ENCODE peak calls at places on chromosomes 6 and 20, in six cellular contexts. V, B, J, G, Y and Q are unnamed samples.

GRCh38 chr6:18329781-18330180 is 57.4 kb upstream of the RNF144B start:
- DNase-seq in V (no peak), B (no peak), J (no peak), G (no peak), Y (no peak), Q (no peak)

GRCh38 chr20:11012975-11013374 is 339.2 kb upstream of the JAG1 start:
- DNase-seq in V (peak), B (no peak), J (no peak), G (no peak), Y (no peak), Q (no peak)

GRCh38 chr6:9494864-9495263 is 920.0 kb downstream of the TFAP2A start:
- DNase-seq in V (peak), B (no peak), J (no peak), G (no peak), Y (peak), Q (no peak)

GRCh38 chr20:14673164-14673563 is 335.8 kb upstream of the FLRT3 start:
- DNase-seq in V (no peak), B (no peak), J (no peak), G (no peak), Y (no peak), Q (no peak)

GRCh38 chr6:132190097-132190814 is 211.0 kb downstream of the MOXD1 start:
- DNase-seq in V (peak), B (no peak), J (no peak), G (no peak), Y (no peak), Q (no peak)

GRCh38 chr6:72748759-72749158 is 126.9 kb downstream of the KCNQ5 start:
- DNase-seq in V (peak), B (no peak), J (no peak), G (no peak), Y (peak), Q (no peak)

GRCh38 chr20:62489186-62489939 is 13.6 kb upstream of the GATA5 start:
- DNase-seq in V (no peak), B (no peak), J (no peak), G (no peak), Y (no peak), Q (no peak)

GRCh38 chr6:79946242-79946641 is 1.1 kb downstream of the ELOVL4 start:
- DNase-seq in V (peak), B (no peak), J (no peak), G (no peak), Y (no peak), Q (peak)

GRCh38 chr6:95286874-95287273 is 290.5 kb upstream of the MANEA start:
- DNase-seq in V (no peak), B (no peak), J (no peak), G (no peak), Y (no peak), Q (no peak)

GRCh38 chr20:48282591-48283228 is 497.4 kb upstream of the SULF2 start:
- DNase-seq in V (no peak), B (no peak), J (no peak), G (no peak), Y (no peak), Q (no peak)

GRCh38 chr20:14979472-14979986 is 642.1 kb upstream of the FLRT3 start:
- DNase-seq in V (no peak), B (no peak), J (no peak), G (no peak), Y (no peak), Q (no peak)

GRCh38 chr6:69719602-69720193 is 77.1 kb downstream of the LMBRD1 start:
- DNase-seq in V (peak), B (no peak), J (no peak), G (no peak), Y (no peak), Q (no peak)

GRCh38 chr6:1313755-1314503 is 2.0 kb downstream of the FOXQ1 start:
- DNase-seq in V (no peak), B (no peak), J (no peak), G (peak), Y (no peak), Q (peak)

GRCh38 chr6:107708435-107708834 is 115.7 kb downstream of the SCML4 start:
- DNase-seq in V (no peak), B (no peak), J (no peak), G (no peak), Y (no peak), Q (no peak)

GRCh38 chr20:19423892-19424620 is 211.6 kb downstream of the SLC24A3 start:
- DNase-seq in V (no peak), B (no peak), J (no peak), G (no peak), Y (no peak), Q (no peak)

GRCh38 chr6:52667572-52667971 is 3.3 kb upstream of the TMEM14A start:
- DNase-seq in V (no peak), B (no peak), J (no peak), G (no peak), Y (no peak), Q (no peak)

GRCh38 chr6:109076421-109076820 is 18.2 kb downstream of the SESN1 start:
- DNase-seq in V (no peak), B (no peak), J (no peak), G (no peak), Y (no peak), Q (no peak)

GRCh38 chr6:32623693-32624092 is 13.5 kb upstream of the HLA-DQA1 start:
- DNase-seq in V (no peak), B (no peak), J (no peak), G (no peak), Y (no peak), Q (no peak)

GRCh38 chr6:27136978-27137814 is 110.3 kb upstream of the PRSS16 start:
- DNase-seq in V (no peak), B (no peak), J (no peak), G (no peak), Y (no peak), Q (no peak)

GRCh38 chr6:27138398-27138797 is 109.1 kb upstream of the PRSS16 start:
- DNase-seq in V (no peak), B (no peak), J (no peak), G (no peak), Y (no peak), Q (no peak)

GRCh38 chr6:27139753-27140522 is 107.6 kb upstream of the PRSS16 start:
- DNase-seq in V (peak), B (no peak), J (no peak), G (no peak), Y (no peak), Q (no peak)

GRCh38 chr6:27141013-27141412 is 106.5 kb upstream of the PRSS16 start:
- DNase-seq in V (no peak), B (no peak), J (no peak), G (no peak), Y (no peak), Q (no peak)

DNA sequence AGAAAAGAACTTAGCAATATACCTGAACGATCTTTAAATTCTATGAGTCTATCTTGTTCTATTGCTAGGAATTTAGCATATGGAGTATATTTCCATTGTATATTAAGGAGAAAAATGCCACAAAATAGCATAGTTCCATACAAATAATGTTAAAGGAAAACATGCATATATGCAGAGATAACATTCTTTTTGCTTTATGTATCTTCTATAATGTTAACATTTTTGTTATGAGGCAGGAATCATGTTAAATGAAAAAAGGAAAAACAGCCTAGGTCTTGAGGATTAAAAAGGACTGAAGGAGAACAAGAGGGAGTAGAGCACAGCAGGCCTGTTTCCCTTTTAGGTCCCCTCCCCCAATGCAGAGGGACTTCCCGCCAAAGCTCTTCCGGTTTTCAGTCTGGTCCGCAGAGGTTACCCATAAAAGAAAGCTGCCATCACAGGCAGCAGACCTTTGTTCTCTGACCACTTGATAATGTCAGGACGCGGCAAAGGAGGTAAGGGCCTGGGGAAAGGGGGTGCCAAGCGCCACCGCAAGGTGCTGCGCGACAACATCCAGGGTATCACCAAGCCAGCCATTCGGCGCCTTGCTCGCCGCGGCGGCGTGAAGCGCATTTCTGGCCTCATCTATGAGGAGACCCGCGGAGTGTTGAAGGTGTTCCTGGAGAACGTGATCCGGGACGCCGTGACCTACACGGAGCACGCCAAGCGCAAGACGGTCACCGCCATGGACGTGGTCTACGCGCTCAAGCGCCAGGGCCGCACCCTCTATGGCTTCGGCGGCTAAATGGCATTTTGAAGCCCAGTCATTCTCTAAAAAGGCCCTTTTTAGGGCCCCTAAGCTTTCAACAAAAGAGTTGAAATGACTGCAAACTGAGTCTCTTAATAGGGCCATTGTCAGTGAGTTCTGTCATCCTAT is 108.4 kb upstream of the PRSS16 start:
- DNase-seq in V (peak), B (no peak), J (no peak), G (peak), Y (no peak), Q (peak)
- TF ChIP-seq CTCF in V (no peak), B (no peak), J (peak), G (no peak), Y (no peak), Q (no peak)

GRCh38 chr6:31493875-31494694 is 3.9 kb upstream of the MICB start:
- DNase-seq in V (peak), B (peak), J (no peak), G (peak), Y (no peak), Q (peak)

GRCh38 chr6:31495580-31495979 is 2.4 kb upstream of the MICB start:
- DNase-seq in V (peak), B (no peak), J (no peak), G (no peak), Y (no peak), Q (no peak)

GRCh38 chr6:31498748-31499147 is 803 bp downstream of the MICB start:
- DNase-seq in V (no peak), B (no peak), J (no peak), G (no peak), Y (no peak), Q (no peak)

GRCh38 chr6:31497595-31498476 is at the start of gene MICB:
- DNase-seq in V (peak), B (peak), J (no peak), G (peak), Y (peak), Q (peak)
- TF ChIP-seq CTCF in V (no peak), B (no peak), J (peak), G (no peak), Y (no peak), Q (no peak)

GRCh38 chr20:37081717-37082289 is 14.0 kb downstream of the RBL1 start:
- DNase-seq in V (no peak), B (no peak), J (no peak), G (no peak), Y (no peak), Q (no peak)
- TF ChIP-seq CTCF in V (peak), B (no peak), J (peak), G (no peak), Y (peak), Q (peak)

DNA sequence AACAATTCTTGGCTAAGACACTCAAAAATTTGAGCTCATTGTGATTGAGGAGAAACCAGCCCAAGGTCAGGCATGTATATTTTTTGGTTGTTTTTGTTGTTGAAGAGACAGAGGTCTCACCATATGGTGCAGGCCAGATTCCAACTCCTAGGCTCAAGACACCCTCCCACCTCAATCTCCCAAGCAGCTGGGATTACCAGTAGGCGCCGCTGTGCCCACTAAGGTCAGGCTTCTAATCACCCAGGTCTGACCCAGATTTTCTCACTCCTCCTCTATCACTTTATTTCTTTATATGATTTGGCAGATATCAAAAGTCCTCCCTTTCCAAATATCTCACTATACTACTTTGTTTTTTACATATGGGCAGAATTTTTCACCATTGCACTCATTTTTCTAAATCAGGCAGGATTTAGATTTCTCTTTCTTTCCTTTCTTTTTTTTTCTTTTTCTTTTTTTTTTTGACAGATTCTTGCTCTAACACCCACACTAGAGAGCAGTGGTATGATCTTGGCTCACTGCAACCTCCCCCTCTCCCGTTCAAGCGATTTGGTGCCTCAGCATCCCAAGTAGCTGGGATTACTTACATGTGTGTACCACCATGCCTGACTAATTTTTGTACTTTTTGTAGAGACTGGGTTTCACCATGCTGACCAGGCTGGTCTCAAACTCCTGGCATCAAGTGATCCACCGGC is 1.7 kb upstream of the C6orf141 start:
- DNase-seq in V (no peak), B (no peak), J (no peak), G (no peak), Y (no peak), Q (peak)
- TF ChIP-seq CTCF in V (no peak), B (no peak), J (no peak), G (no peak), Y (no peak), Q (peak)

GRCh38 chr6:157644043-157644810 is 178.8 kb upstream of the SNX9 start:
- DNase-seq in V (no peak), B (peak), J (no peak), G (no peak), Y (no peak), Q (no peak)
- TF ChIP-seq CTCF in V (peak), B (peak), J (peak), G (no peak), Y (peak), Q (peak)

GRCh38 chr20:4999788-5000187 is 1.5 kb downstream of the SLC23A2 start:
- DNase-seq in V (no peak), B (no peak), J (no peak), G (no peak), Y (no peak), Q (no peak)

GRCh38 chr20:5003626-5004025 is 2.3 kb upstream of the SLC23A2 start:
- DNase-seq in V (no peak), B (no peak), J (no peak), G (no peak), Y (no peak), Q (no peak)

GRCh38 chr20:5001174-5002076 is at the start of gene SLC23A2:
- DNase-seq in V (no peak), B (peak), J (no peak), G (peak), Y (no peak), Q (peak)

GRCh38 chr20:5000263-5001173 is 792 bp downstream of the SLC23A2 start:
- DNase-seq in V (no peak), B (peak), J (no peak), G (peak), Y (no peak), Q (peak)

DNA sequence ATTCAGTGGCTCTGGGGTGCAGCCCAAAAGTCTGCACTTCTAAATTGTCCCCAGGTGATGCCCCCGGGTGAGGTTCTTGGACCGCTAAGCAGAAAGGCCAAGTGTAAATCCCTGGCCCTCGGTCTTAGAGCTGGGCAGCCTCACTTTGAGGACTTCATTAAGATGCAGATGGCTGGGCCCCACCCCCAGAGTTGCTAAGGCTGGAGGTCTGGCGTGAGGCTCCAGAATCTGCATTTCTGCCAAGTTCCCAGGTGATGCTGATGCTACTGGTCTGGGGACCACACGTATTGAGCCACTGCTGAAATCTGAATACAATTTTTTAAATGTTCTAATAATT is 735 bp upstream of the SLC23A2 start:
- DNase-seq in V (no peak), B (peak), J (no peak), G (peak), Y (no peak), Q (peak)
- TF ChIP-seq CTCF in V (no peak), B (no peak), J (no peak), G (no peak), Y (no peak), Q (no peak)

DNA sequence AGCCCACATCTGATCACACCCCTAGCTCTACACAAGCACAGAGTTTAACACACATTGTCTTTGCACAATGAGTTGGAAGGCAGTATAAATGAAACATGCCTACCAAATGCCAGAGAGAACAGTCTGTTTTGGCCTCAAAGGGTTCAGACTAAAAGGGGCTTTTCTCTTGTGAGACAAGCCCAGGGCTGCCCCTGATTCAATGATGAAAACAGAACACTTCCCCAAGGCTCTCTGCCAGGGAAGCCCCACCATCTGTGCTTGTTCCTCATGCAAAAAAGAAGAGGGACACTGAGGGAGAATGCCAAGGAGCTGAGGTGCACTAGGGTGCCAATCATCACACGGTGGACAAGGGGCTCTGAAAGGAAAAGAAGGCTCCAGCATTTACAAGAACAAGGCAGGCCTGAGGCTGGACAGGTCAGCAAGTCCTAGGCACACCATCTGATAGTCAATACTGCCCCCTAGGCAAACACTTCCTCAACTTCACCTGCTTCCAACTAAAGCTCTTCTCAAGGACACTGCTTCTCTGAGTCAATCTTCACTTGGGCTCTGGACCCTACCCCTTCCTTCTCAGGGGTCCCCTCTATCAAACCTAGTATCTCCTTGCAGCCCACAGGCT is 37.5 kb upstream of the SLC4A11 start:
- DNase-seq in V (no peak), B (peak), J (no peak), G (no peak), Y (no peak), Q (peak)
- TF ChIP-seq CTCF in V (peak), B (no peak), J (peak), G (no peak), Y (no peak), Q (peak)

DNA sequence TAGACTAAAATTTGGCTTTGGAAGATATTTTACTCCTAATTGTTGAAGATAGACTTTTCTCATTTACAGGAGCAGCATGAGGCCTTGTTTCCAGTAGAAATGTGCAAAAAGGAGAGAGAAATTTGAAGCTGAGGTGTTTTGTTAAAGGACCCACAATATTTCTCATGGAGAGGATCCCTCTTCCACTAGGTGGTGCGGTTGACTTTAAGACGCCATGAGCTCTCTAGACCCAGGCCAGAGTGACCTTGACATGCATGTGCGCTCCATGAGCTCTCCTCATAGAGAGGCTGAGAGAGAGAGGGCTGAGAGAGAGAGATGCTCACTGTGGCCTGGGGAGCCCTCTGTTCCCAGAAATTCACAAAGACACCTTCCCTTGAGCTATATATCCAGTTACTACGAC is 861.2 kb upstream of the EYS start:
- DNase-seq in V (no peak), B (no peak), J (no peak), G (no peak), Y (no peak), Q (peak)
- TF ChIP-seq CTCF in V (no peak), B (no peak), J (no peak), G (no peak), Y (no peak), Q (peak)

GRCh38 chr20:46807998-46808397 is 86.6 kb upstream of the EYA2 start:
- DNase-seq in V (no peak), B (no peak), J (no peak), G (no peak), Y (no peak), Q (no peak)
- TF ChIP-seq CTCF in V (no peak), B (no peak), J (no peak), G (no peak), Y (no peak), Q (no peak)

GRCh38 chr6:36914227-36914794 is 28.6 kb downstream of the C6orf89 start:
- DNase-seq in V (peak), B (no peak), J (no peak), G (peak), Y (peak), Q (peak)
- TF ChIP-seq CTCF in V (peak), B (no peak), J (peak), G (no peak), Y (peak), Q (peak)